ENCODE peak calls at places on chromosomes 4 and X, in four cellular contexts. B is fibroblast of villous mesenchyme, Y is epithelial cell of esophagus, X is NCI-H510A treated with DMSO at 0.1 percent for 48 hours. N is an unnamed sample.

GRCh38 chr4:38856524-38857337 is at the start of gene TLR6:
- DNase-seq in B (peak), Y (peak), X (peak), N (peak)

GRCh38 chr4:25580633-25581467 is 74.8 kb upstream of the SLC34A2 start:
- DNase-seq in B (no peak), Y (no peak), X (no peak), N (no peak)

GRCh38 chr4:128357286-128357685 is 69.7 kb upstream of the PGRMC2 start:
- DNase-seq in B (no peak), Y (no peak), X (no peak), N (no peak)

GRCh38 chr4:7388627-7389026 is 46.1 kb downstream of the PSAPL1 start:
- DNase-seq in B (no peak), Y (no peak), X (no peak), N (no peak)

GRCh38 chr4:3311489-3312171 is 18.8 kb downstream of the RGS12 start:
- DNase-seq in B (no peak), Y (peak), X (no peak), N (no peak)

GRCh38 chrX:39445336-39445735 is 644.1 kb downstream of the MID1IP1 start:
- DNase-seq in B (no peak), Y (no peak), X (no peak), N (no peak)

GRCh38 chr4:828641-829271 is 2.8 kb upstream of the CPLX1 start:
- DNase-seq in B (no peak), Y (no peak), X (no peak), N (no peak)

GRCh38 chr4:103171006-103171405 is 27.1 kb downstream of the CENPE start:
- DNase-seq in B (peak), Y (no peak), X (no peak), N (no peak)

GRCh38 chr4:138348055-138348454 is 105.9 kb upstream of the SLC7A11 start:
- DNase-seq in B (no peak), Y (peak), X (no peak), N (no peak)

GRCh38 chrX:113873056-113873455 is 710.8 kb upstream of the HTR2C start:
- DNase-seq in B (no peak), Y (no peak), X (no peak), N (no peak)

GRCh38 chr4:102867278-102868152 is 1.3 kb upstream of the CISD2 start:
- DNase-seq in B (no peak), Y (no peak), X (no peak), N (no peak)

N was measured in NCI-H2029 treated with DMSO at 0.1 percent for 48 hours.